ENCODE peak calls at places on chromosomes 11 and 22, in six cellular contexts. F, E, W, L, B and V are unnamed samples.

GRCh38 chr11:70174846-70175764 is 28.0 kb upstream of the FADD start:
- DNase-seq in F (no peak), E (no peak), W (peak; percentile 14), L (no peak), B (no peak), V (no peak)

GRCh38 chr11:86116386-86116726 is 47.5 kb upstream of the PICALM start:
- DNase-seq in F (no peak), E (no peak), W (no peak), L (peak; percentile 60), B (no peak), V (peak; percentile 79)

GRCh38 chr11:77039491-77040400 is 5.5 kb downstream of the B3GNT6 start:
- DNase-seq in F (no peak), E (no peak), W (no peak), L (peak; percentile 24), B (peak; percentile 50), V (no peak)

GRCh38 chr11:91248199-91248807 is 976.3 kb upstream of the FAT3 start:
- DNase-seq in F (no peak), E (no peak), W (no peak), L (peak; percentile 59), B (no peak), V (no peak)

GRCh38 chr11:118202599-118203422 is 22.0 kb downstream of the JAML start:
- DNase-seq in F (no peak), E (no peak), W (no peak), L (no peak), B (peak; percentile 21), V (no peak)

GRCh38 chr11:19658344-19658743 is 54.3 kb upstream of the NAV2 start:
- DNase-seq in F (no peak), E (no peak), W (no peak), L (no peak), B (no peak), V (no peak)

GRCh38 chr22:41752011-41752975 is 48.2 kb upstream of the CCDC134 start:
- DNase-seq in F (no peak), E (no peak), W (no peak), L (no peak), B (no peak), V (no peak)

GRCh38 chr11:28169816-28170215 is 61.6 kb downstream of the METTL15 start:
- DNase-seq in F (no peak), E (no peak), W (no peak), L (peak; percentile 55), B (no peak), V (no peak)

GRCh38 chr22:25069758-25070461 is 117.4 kb downstream of the KIAA1671 start:
- DNase-seq in F (peak; percentile 40), E (no peak), W (no peak), L (no peak), B (no peak), V (no peak)

GRCh38 chr11:65546217-65546958 is 11.8 kb downstream of the LTBP3 start:
- DNase-seq in F (peak; percentile 72), E (no peak), W (peak; percentile 78), L (no peak), B (peak; percentile 96), V (no peak)

GRCh38 chr11:16356751-16357365 is 512 bp upstream of the SOX6 start:
- DNase-seq in F (no peak), E (no peak), W (peak; percentile 31), L (peak; percentile 5), B (peak; percentile 13), V (no peak)

GRCh38 chr22:45402466-45402865 is 10.9 kb downstream of the SMC1B start:
- DNase-seq in F (no peak), E (no peak), W (no peak), L (no peak), B (no peak), V (no peak)

GRCh38 chr11:90242894-90243416 is 20.1 kb upstream of the CHORDC1 start:
- DNase-seq in F (no peak), E (no peak), W (no peak), L (no peak), B (no peak), V (no peak)

DNA sequence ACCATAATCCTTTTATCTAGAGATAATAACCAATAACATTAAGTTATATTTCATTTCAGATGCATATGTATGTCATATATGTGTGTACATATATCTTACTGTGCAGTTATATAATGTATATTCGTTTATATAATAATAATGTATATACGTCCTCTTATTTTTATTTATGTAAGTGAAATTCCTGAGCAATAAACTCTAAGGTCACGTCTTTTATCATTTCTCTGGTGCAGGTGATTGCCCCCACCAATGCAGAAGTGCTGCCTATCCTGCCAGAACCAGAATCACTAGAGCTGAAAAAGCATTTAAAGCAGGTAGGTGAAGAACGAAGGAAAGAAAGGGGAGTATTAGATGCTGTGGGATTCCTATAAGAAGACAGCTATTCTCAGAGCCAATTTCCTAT is 8.8 kb downstream of the MADD start:
- DNase-seq in F (no peak), E (no peak), W (no peak), L (no peak), B (no peak), V (no peak)
- H3K36me3 ChIP-seq in F (no peaks in the 10 kb centered on the region), E (peaks cover 82% of the 10 kb centered on the region), W (peaks cover 5% of the 10 kb centered on the region), L (peaks cover 80% of the 10 kb centered on the region), B (peaks cover 15% of the 10 kb centered on the region), V (peaks cover 57% of the 10 kb centered on the region)

GRCh38 chr11:71539017-71539416 is 1.2 kb downstream of the KRTAP5-8 start:
- DNase-seq in F (no peak), E (no peak), W (no peak), L (no peak), B (no peak), V (no peak)

GRCh38 chr11:71537537-71537936 is 288 bp upstream of the KRTAP5-8 start:
- DNase-seq in F (no peak), E (no peak), W (no peak), L (no peak), B (no peak), V (no peak)

GRCh38 chr11:71530602-71531001 is 3.5 kb downstream of the KRTAP5-7 start:
- DNase-seq in F (no peak), E (no peak), W (no peak), L (no peak), B (no peak), V (no peak)

GRCh38 chr11:71532016-71532610 is 5.0 kb downstream of the KRTAP5-7 start:
- DNase-seq in F (no peak), E (no peak), W (no peak), L (no peak), B (no peak), V (no peak)

DNA sequence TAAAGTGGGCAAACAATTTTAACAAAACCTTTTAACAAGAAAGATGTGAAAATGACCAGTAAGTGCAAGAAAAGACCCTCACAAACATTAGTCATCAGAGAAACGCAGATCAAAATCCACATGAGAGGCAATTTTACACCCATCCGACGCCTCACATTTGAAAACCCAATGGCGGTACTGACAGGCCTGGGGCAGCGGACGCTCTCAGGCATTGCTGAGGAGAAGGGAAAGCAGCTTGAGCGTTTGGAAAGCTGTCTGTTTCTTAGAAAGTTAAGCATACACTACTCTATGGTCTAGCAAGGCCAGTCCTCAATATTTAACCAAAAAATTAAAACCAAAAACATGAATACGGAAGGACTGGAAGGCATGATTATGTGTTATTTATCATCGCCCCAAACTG is 2.0 kb upstream of the KRTAP5-8 start:
- DNase-seq in F (no peak), E (no peak), W (no peak), L (no peak), B (no peak), V (no peak)
- H3K36me3 ChIP-seq in F (no peaks in the 10 kb centered on the region), E (no peaks in the 10 kb centered on the region), W (no peaks in the 10 kb centered on the region), L (no peaks in the 10 kb centered on the region), B (no peaks in the 10 kb centered on the region), V (no peaks in the 10 kb centered on the region)

DNA sequence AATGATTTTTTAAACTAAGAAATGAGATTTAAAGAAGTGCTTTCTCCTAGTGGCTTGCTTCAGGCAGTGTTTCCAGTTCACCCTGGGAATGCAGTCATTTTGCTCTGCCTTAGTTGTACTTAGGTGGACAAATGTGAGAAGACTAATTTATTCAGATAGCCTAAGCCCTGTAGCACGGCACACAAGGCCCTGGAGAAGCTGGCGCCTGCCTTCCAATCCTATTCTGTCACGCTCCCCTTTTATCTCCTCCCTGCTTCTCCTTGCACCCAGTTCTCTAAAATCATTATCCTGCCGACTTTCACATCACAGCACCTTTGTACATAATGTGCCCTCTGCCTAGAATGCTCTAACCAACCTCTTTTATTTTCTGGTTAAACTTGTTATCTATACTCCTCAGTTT is 64.0 kb downstream of the PPME1 start:
- DNase-seq in F (no peak), E (no peak), W (no peak), L (no peak), B (no peak), V (no peak)
- H3K36me3 ChIP-seq in F (no peaks in the 10 kb centered on the region), E (peaks cover 52% of the 10 kb centered on the region), W (no peaks in the 10 kb centered on the region), L (peaks cover 19% of the 10 kb centered on the region), B (no peaks in the 10 kb centered on the region), V (peaks cover 51% of the 10 kb centered on the region)

GRCh38 chr22:19137384-19138216 is 6.5 kb downstream of the TSSK2 start:
- DNase-seq in F (no peak), E (no peak), W (no peak), L (no peak), B (no peak), V (no peak)

GRCh38 chr22:19139001-19139356 is 5.5 kb downstream of the ESS2 start:
- DNase-seq in F (no peak), E (no peak), W (no peak), L (no peak), B (no peak), V (no peak)

GRCh38 chr22:19138217-19139000 is 6.0 kb downstream of the ESS2 start:
- DNase-seq in F (no peak), E (no peak), W (no peak), L (no peak), B (no peak), V (no peak)

GRCh38 chr22:19134874-19135273 is 3.8 kb downstream of the TSSK2 start:
- DNase-seq in F (no peak), E (no peak), W (no peak), L (no peak), B (no peak), V (no peak)

GRCh38 chr22:19136915-19137314 is 5.8 kb downstream of the TSSK2 start:
- DNase-seq in F (no peak), E (no peak), W (no peak), L (no peak), B (no peak), V (no peak)
- H3K36me3 ChIP-seq in F (no peaks in the 10 kb centered on the region), E (peaks cover 64% of the 10 kb centered on the region), W (peaks cover 4% of the 10 kb centered on the region), L (peaks cover 81% of the 10 kb centered on the region), B (no peaks in the 10 kb centered on the region), V (peaks cover 3% of the 10 kb centered on the region)